ENCODE peak calls at places on chromosomes 12 and 14, in ten cellular contexts. T is hepatocyte, N is Caco-2, F is progenitor cell of endocrine pancreas, L is osteoblast, J is WTC11, O is uterus, I is B cell, M is HL-60, Y is GM06990. D is an unnamed sample.

GRCh38 chr12:56928262-56928661 is 5.9 kb downstream of the SDR9C7 start:
- DNase-seq in Y (no peak), N (no peak), L (no peak), O (no peak), J (no peak), I (no peak), T (no peak), F (no peak), M (peak), D (no peak)

GRCh38 chr14:73630009-73630780 is 14.6 kb upstream of the DNAL1 start:
- DNase-seq in O (no peak), Y (no peak), I (no peak), J (no peak), L (no peak), T (no peak), N (peak), F (no peak), M (no peak), D (no peak)

GRCh38 chr12:107304588-107305532 is 211.5 kb upstream of the CRY1 start:
- DNase-seq in L (no peak), F (no peak), N (no peak), M (no peak), Y (no peak), J (no peak), I (no peak), T (no peak), O (no peak), D (no peak)

GRCh38 chr12:120922279-120922678 is 18.1 kb upstream of the SPPL3 start:
- DNase-seq in I (no peak), O (no peak), J (no peak), N (no peak), L (no peak), T (no peak), M (no peak), F (no peak), Y (no peak), D (no peak)

GRCh38 chr12:6638305-6638704 is 2.5 kb upstream of the LPAR5 start:
- DNase-seq in O (no peak), J (no peak), Y (peak), L (peak), T (no peak), N (no peak), F (no peak), M (peak), I (peak), D (no peak)

GRCh38 chr12:3748620-3749019 is 4.3 kb downstream of the CRACR2A start:
- DNase-seq in M (no peak), J (no peak), T (no peak), Y (no peak), O (no peak), I (no peak), N (no peak), L (no peak), F (no peak), D (no peak)

GRCh38 chr12:87254371-87255030 is 774.7 kb downstream of the C12orf50 start:
- DNase-seq in J (no peak), N (no peak), F (no peak), M (no peak), T (no peak), I (no peak), Y (no peak), O (no peak), L (no peak), D (no peak)

GRCh38 chr14:22602853-22603252 is 4.8 kb downstream of the ABHD4 start:
- DNase-seq in M (no peak), O (no peak), F (no peak), N (peak), J (no peak), T (no peak), Y (no peak), L (peak), I (no peak), D (no peak)

GRCh38 chr14:55348766-55349453 is 62.7 kb downstream of the ATG14 start:
- DNase-seq in N (no peak), O (no peak), J (no peak), I (no peak), L (no peak), F (no peak), T (no peak), M (no peak), Y (no peak), D (no peak)

GRCh38 chr12:130689408-130690405 is 26.4 kb downstream of the RIMBP2 start:
- DNase-seq in L (peak), F (no peak), Y (no peak), J (no peak), T (no peak), I (no peak), N (no peak), O (no peak), M (no peak), D (no peak)

GRCh38 chr14:100448376-100448775 is 125.2 kb downstream of the SLC25A47 start:
- DNase-seq in M (peak), O (no peak), N (no peak), L (no peak), Y (no peak), T (no peak), F (no peak), I (no peak), J (no peak), D (no peak)

GRCh38 chr12:43131304-43131703 is 420.7 kb downstream of the ADAMTS20 start:
- DNase-seq in Y (no peak), N (no peak), F (no peak), T (no peak), M (no peak), J (no peak), I (no peak), L (no peak), O (no peak), D (no peak)

GRCh38 chr14:70856851-70857498 is 47.7 kb upstream of the MAP3K9 start:
- DNase-seq in J (no peak), T (no peak), I (no peak), O (no peak), N (no peak), L (peak), Y (no peak), F (no peak), M (no peak), D (no peak)

GRCh38 chr12:128534906-128535305 is 267.9 kb downstream of the TMEM132C start:
- DNase-seq in F (no peak), O (no peak), T (no peak), N (no peak), M (no peak), L (no peak), J (no peak), Y (no peak), I (no peak), D (no peak)
- TF ChIP-seq CTCF in F (no peak), O (no peak), T (no peak), N (no peak), M (no peak), L (no peak), J (no peak), Y (no peak), I (no peak), D (no peak)

DNA sequence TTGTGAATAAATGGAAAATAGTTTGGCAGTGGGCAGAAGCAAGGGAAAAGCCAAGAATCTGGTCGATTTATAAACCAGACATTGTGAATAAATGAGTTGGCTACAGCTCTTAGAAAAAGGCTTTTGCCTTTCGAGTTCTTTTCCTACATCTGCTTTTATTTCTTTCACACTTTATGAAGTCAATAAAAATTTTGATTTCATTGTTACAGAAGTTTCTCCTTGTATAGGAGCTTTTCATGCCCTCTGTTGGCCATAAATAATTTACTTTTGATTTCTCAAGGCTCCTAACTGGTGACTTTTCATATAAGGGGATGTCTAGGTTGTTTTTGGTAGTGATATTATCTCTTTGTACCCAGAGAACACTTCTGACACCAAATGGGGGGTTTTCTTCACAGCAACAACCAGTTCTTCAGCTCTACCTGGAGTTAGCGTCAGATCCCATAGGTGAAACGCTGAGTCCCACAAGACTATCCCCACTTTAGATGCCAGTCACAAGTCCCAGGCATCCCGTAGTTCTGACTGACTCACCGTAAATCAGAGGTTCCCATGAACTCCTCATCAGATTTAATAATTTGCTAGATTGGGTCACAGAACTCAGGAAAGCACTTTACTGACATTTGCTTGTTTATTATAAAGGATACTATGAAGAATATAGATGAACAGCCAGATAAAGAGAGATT is 136.4 kb upstream of the DNM1L start:
- DNase-seq in I (no peak), F (no peak), J (no peak), T (no peak), M (no peak), L (no peak), O (no peak), Y (no peak), N (no peak), D (no peak)
- TF ChIP-seq CTCF in I (no peak), F (no peak), J (no peak), T (peak), M (no peak), L (no peak), O (no peak), Y (no peak), N (no peak), D (no peak)

GRCh38 chr12:122078141-122079037 is at the start of gene MLXIP:
- DNase-seq in F (peak), Y (peak), J (peak), T (peak), M (peak), I (peak), L (peak), N (peak), O (peak), D (peak)
- TF ChIP-seq CTCF in F (no peak), Y (no peak), J (no peak), T (no peak), M (no peak), I (no peak), L (no peak), N (no peak), O (peak), D (no peak)

GRCh38 chr12:23949212-23950010 is at the start of gene SOX5:
- DNase-seq in I (peak), O (no peak), T (peak), F (peak), N (peak), J (peak), L (peak), Y (no peak), M (no peak), D (no peak)
- TF ChIP-seq CTCF in I (no peak), O (peak), T (no peak), F (no peak), N (no peak), J (no peak), L (no peak), Y (no peak), M (no peak), D (no peak)